ENCODE peak calls at places on chromosomes 5 and 9, in seven cellular contexts. Q is IMR-90, M is ovary, K is dorsolateral prefrontal cortex, P is adrenal gland, F is fibroblast of lung, X is psoas muscle. D is an unnamed sample.

GRCh38 chr9:100098887-100099721 is at the start of the genes ERP44 and INVS:
- DNase-seq in Q (peak), M (peak), K (peak), P (peak), F (peak), X (peak), D (peak)

GRCh38 chr9:93898502-93899426 is 56.4 kb downstream of the BARX1 start:
- DNase-seq in Q (no peak), M (no peak), K (no peak), P (no peak), F (no peak), X (no peak), D (no peak)

GRCh38 chr5:56019306-56020272 is 24.8 kb upstream of the IL6ST start:
- DNase-seq in Q (peak), M (no peak), K (no peak), P (no peak), F (no peak), X (no peak), D (no peak)

GRCh38 chr9:74696520-74696919 is 191.2 kb downstream of the TRPM6 start:
- DNase-seq in Q (no peak), M (no peak), K (no peak), P (no peak), F (no peak), X (no peak), D (no peak)

GRCh38 chr5:92268343-92268742 is 885.2 kb upstream of the ARRDC3 start:
- DNase-seq in Q (no peak), M (no peak), K (no peak), P (no peak), F (no peak), X (no peak), D (no peak)

GRCh38 chr9:136645903-136646754 is 16.6 kb upstream of the EGFL7 start:
- DNase-seq in Q (no peak), M (peak), K (no peak), P (peak), F (no peak), X (peak), D (peak)

GRCh38 chr5:1524799-1525623 is 1.3 kb upstream of the LPCAT1 start:
- DNase-seq in Q (no peak), M (peak), K (peak), P (peak), F (no peak), X (peak), D (no peak)

GRCh38 chr5:13316191-13316590 is 628.3 kb downstream of the DNAH5 start:
- DNase-seq in Q (no peak), M (no peak), K (no peak), P (no peak), F (peak), X (no peak), D (no peak)

GRCh38 chr5:83368317-83368716 is 103.2 kb upstream of the VCAN start:
- DNase-seq in Q (peak), M (no peak), K (no peak), P (no peak), F (peak), X (peak), D (no peak)

GRCh38 chr5:124675921-124676846 is 70.3 kb downstream of the ZNF608 start:
- DNase-seq in Q (no peak), M (peak), K (no peak), P (no peak), F (no peak), X (no peak), D (no peak)

GRCh38 chr5:40033411-40033810 is 608.6 kb upstream of the DAB2 start:
- DNase-seq in Q (no peak), M (no peak), K (no peak), P (peak), F (no peak), X (no peak), D (no peak)

GRCh38 chr5:1875481-1875842 is 7.3 kb downstream of the IRX4 start:
- DNase-seq in Q (no peak), M (no peak), K (no peak), P (no peak), F (no peak), X (no peak), D (no peak)

GRCh38 chr9:95750725-95751644 is 124.5 kb upstream of the ERCC6L2 start:
- DNase-seq in Q (no peak), M (no peak), K (no peak), P (no peak), F (no peak), X (no peak), D (no peak)

GRCh38 chr5:72845889-72846288 is 29.4 kb downstream of the TNPO1 start:
- DNase-seq in Q (no peak), M (no peak), K (no peak), P (no peak), F (peak), X (no peak), D (no peak)

GRCh38 chr9:135480071-135480941 is 724 bp downstream of the PPP1R26 start:
- DNase-seq in Q (peak), M (no peak), K (peak), P (no peak), F (peak), X (peak), D (peak)

GRCh38 chr5:132420706-132421272 is 51.3 kb downstream of the SLC22A5 start:
- DNase-seq in Q (no peak), M (peak), K (no peak), P (no peak), F (no peak), X (no peak), D (no peak)

GRCh38 chr5:14247054-14247386 is 103.9 kb downstream of the TRIO start:
- DNase-seq in Q (no peak), M (no peak), K (no peak), P (no peak), F (no peak), X (no peak), D (no peak)

GRCh38 chr5:9691261-9691660 is 61.1 kb upstream of the TAS2R1 start:
- DNase-seq in Q (no peak), M (no peak), K (no peak), P (no peak), F (no peak), X (no peak), D (no peak)

GRCh38 chr9:21708225-21708624 is 94.2 kb upstream of the MTAP start:
- DNase-seq in Q (no peak), M (no peak), K (no peak), P (no peak), F (peak), X (no peak), D (no peak)

DNA sequence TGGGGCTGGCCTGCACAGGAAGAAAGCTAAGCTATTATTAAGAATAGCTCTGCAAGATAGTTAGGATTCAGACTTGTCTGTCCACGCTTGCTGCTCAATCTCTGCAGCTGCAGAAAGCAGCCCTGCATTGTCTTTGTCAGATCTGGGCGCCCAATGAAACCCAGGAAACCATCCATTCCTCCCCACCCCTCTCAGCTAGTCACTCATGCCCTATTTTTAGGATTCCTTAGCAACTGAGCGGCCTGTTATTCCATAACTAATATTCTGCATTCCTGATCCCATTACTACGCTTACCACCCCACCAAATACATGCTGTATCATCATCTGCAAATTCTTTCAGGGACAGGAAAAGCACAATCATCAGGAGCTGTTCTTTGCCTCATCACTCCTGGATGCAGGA is 52.9 kb upstream of the APC start:
- DNase-seq in Q (peak), M (no peak), K (no peak), P (no peak), F (peak), X (no peak), D (no peak)
- H3K27ac ChIP-seq in Q (no peak), M (no peak), K (peak), P (no peak), F (peak), X (no peak), D (no peak)

GRCh38 chr5:150356575-150357284 is 767 bp upstream of the TCOF1 start:
- DNase-seq in Q (no peak), M (no peak), K (no peak), P (peak), F (no peak), X (no peak), D (no peak)
- H3K27ac ChIP-seq in Q (no peak), M (no peak), K (peak), P (peak), F (no peak), X (peak), D (peak)

GRCh38 chr9:911003-911402 is 65.5 kb upstream of the DMRT3 start:
- DNase-seq in Q (no peak), M (no peak), K (no peak), P (no peak), F (no peak), X (no peak), D (no peak)
- H3K27ac ChIP-seq in Q (no peak), M (no peak), K (no peak), P (no peak), F (no peak), X (no peak), D (no peak)

DNA sequence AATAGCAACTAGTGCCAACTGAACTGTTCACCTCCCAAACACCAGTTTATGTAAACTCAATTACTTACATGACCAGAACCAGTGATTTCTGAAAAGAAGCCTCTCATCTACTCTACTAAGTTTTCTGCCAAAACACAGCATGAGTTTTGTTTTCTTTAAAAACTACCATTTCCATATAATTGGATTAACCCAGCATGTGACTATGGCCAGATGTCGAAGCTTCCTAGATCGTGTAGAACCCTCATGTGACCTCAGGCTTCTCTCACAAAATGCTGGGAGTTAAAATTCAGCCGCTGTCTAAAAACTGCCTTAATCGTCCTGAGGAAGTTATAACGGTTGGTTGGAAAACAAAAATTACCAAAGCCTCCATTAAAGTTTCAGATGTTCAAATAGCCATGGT is 303.5 kb downstream of the IRX1 start:
- DNase-seq in Q (no peak), M (no peak), K (no peak), P (no peak), F (no peak), X (no peak), D (no peak)
- H3K27ac ChIP-seq in Q (no peak), M (no peak), K (no peak), P (no peak), F (no peak), X (no peak), D (no peak)

GRCh38 chr5:178206166-178207101 is 2.1 kb downstream of the HNRNPAB start:
- DNase-seq in Q (peak), M (no peak), K (no peak), P (peak), F (peak), X (no peak), D (no peak)

GRCh38 chr5:178205010-178205748 is 846 bp downstream of the HNRNPAB start:
- DNase-seq in Q (peak), M (peak), K (peak), P (peak), F (peak), X (peak), D (peak)

GRCh38 chr5:178207183-178207916 is 3.0 kb downstream of the HNRNPAB start:
- DNase-seq in Q (peak), M (no peak), K (peak), P (peak), F (peak), X (no peak), D (no peak)

GRCh38 chr5:178204205-178205009 is at the start of gene HNRNPAB:
- DNase-seq in Q (peak), M (peak), K (peak), P (peak), F (peak), X (peak), D (peak)

DNA sequence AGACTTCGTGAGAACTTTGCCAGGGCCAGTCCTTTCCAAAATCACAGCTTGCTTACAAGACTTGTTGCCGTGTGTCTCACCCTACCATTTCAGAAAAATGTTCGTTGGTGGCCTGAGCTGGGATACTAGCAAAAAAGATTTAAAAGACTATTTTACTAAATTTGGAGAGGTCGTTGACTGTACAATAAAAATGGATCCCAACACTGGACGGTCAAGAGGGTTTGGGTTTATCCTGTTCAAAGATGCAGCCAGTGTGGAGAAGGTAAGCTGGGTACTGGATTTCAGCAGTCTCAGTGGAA is 1.4 kb downstream of the HNRNPAB start:
- DNase-seq in Q (no peak), M (no peak), K (no peak), P (no peak), F (no peak), X (no peak), D (no peak)
- H3K27ac ChIP-seq in Q (peak), M (peak), K (no peak), P (peak), F (peak), X (peak), D (peak)

GRCh38 chr9:121313458-121314152 is 45.6 kb downstream of the GSN start:
- DNase-seq in Q (no peak), M (no peak), K (no peak), P (no peak), F (no peak), X (no peak), D (no peak)
- H3K27ac ChIP-seq in Q (no peak), M (no peak), K (no peak), P (no peak), F (no peak), X (no peak), D (no peak)